ENCODE peak calls at places on chromosomes 5 and 9, in four cellular contexts. I is H1, J is GM12878, L is SK-N-SH. U is an unnamed sample.

GRCh38 chr9:211557-211956 is 3.1 kb upstream of the DOCK8 start:
- DNase-seq in I (no peak), J (no peak), L (no peak), U (no peak)

GRCh38 chr9:25814023-25814422 is 135.8 kb upstream of the TUSC1 start:
- DNase-seq in I (no peak), J (no peak), L (no peak), U (no peak)

GRCh38 chr5:109759304-109759703 is 69.6 kb downstream of the MAN2A1 start:
- DNase-seq in I (no peak), J (no peak), L (no peak), U (no peak)

GRCh38 chr9:122218070-122218884 is 10.5 kb downstream of the LHX6 start:
- DNase-seq in I (no peak), J (no peak), L (no peak), U (no peak)

GRCh38 chr5:65203746-65204145 is 278.0 kb downstream of the ADAMTS6 start:
- DNase-seq in I (no peak), J (no peak), L (no peak), U (no peak)

GRCh38 chr5:148913985-148914421 is 87.6 kb downstream of the ADRB2 start:
- DNase-seq in I (peak), J (no peak), L (no peak), U (no peak)

GRCh38 chr9:130681769-130682489 is 11.7 kb upstream of the EXOSC2 start:
- DNase-seq in I (no peak), J (no peak), L (no peak), U (peak)

GRCh38 chr5:15943487-15943886 is 236.1 kb downstream of the MARCHF11 start:
- DNase-seq in I (no peak), J (no peak), L (no peak), U (no peak)

GRCh38 chr5:147303976-147304375 is 69.2 kb downstream of the STK32A start:
- DNase-seq in I (no peak), J (no peak), L (no peak), U (no peak)

GRCh38 chr5:171825046-171825445 is 39.4 kb downstream of the SMIM23 start:
- DNase-seq in I (no peak), J (no peak), L (no peak), U (no peak)

GRCh38 chr9:130313103-130313858 is 47.7 kb downstream of the HMCN2 start:
- DNase-seq in I (no peak), J (no peak), L (no peak), U (no peak)

GRCh38 chr9:33426843-33427293 is 20.5 kb downstream of the AQP3 start:
- DNase-seq in I (no peak), J (no peak), L (no peak), U (peak)
- TF ChIP-seq NRF1 in I (no peak), J (no peak), L (no peak), U (no peak)

GRCh38 chr5:33037101-33037500 is 326.0 kb downstream of the NPR3 start:
- DNase-seq in I (no peak), J (no peak), L (no peak), U (no peak)

GRCh38 chr5:33034777-33035176 is 323.7 kb downstream of the NPR3 start:
- DNase-seq in I (no peak), J (no peak), L (no peak), U (no peak)

GRCh38 chr5:33036128-33036527 is 325.0 kb downstream of the NPR3 start:
- DNase-seq in I (no peak), J (no peak), L (no peak), U (no peak)

GRCh38 chr5:33032161-33033085 is 321.3 kb downstream of the NPR3 start:
- DNase-seq in I (no peak), J (no peak), L (no peak), U (no peak)
- TF ChIP-seq NRF1 in I (no peak), J (no peak), L (no peak), U (no peak)

GRCh38 chr5:160175438-160176218 is 53.7 kb upstream of the FABP6 start:
- DNase-seq in I (no peak), J (no peak), L (peak), U (no peak)
- TF ChIP-seq NRF1 in I (no peak), J (no peak), L (no peak), U (no peak)

GRCh38 chr5:151490617-151491016 is 43.2 kb downstream of the SLC36A1 start:
- DNase-seq in I (no peak), J (no peak), L (no peak), U (no peak)
- TF ChIP-seq NRF1 in I (no peak), J (no peak), L (no peak), U (no peak)

GRCh38 chr9:92725266-92725545 is 39.4 kb downstream of the BICD2 start:
- DNase-seq in I (no peak), J (no peak), L (no peak), U (no peak)
- TF ChIP-seq NRF1 in I (no peak), J (no peak), L (no peak), U (no peak)

DNA sequence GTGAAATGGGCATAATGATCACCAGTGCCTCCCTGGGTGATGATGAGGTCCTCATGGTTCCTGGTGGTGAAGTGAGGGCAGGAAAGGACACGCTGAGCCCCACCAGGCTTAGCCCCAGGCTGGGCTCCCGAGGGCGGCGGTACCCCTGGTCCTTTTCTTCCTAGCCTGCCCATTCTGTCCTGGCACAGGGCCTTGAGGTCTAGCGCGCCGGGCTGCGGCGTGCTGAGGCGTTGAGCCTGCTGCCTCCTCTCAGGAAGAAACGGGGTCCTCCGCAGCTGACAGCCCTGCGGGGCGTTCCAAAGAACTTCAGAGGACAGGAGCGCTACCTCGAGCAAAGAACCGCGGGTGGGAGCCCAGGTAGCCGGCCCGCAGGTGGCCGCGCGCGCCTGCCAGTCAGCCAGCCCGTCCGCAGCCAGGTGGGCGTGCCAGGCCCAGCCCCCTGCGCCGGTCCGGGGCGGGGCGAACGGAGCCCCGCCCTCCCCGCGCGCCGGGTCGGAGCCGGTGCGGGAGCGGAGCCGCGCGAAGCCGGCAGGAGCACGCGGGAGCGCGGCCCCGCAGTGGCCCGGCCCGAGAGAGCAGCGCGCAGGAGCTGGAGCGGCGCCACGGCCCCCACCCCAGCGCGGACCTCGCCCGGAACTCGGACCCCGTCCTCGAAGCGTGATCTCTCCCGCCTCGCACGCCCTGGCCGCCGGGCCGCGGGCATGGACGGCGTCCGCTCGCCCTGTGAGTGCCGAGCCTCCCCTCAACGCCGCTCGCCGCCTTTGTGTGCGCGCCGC is at the start of gene WNK2:
- DNase-seq in I (no peak), J (no peak), L (peak), U (peak)
- TF ChIP-seq NRF1 in I (no peak), J (no peak), L (peak), U (peak)